ENCODE peak calls at places on chromosomes 3 and 15, in seven cellular contexts. One of them, this sample, is unnamed.

GRCh38 chr3:5791558-5791957 is 604.1 kb downstream of the EDEM1 start:
- DNase-seq in right lobe of liver: no peak
- DNase-seq in Peyer's patch: no peak
- DNase-seq in A549: peak
- DNase-seq in HepG2: no peak
- DNase-seq in prostate gland: no peak
- DNase-seq in K562: no peak
- DNase-seq in this sample: no peak

GRCh38 chr3:171936231-171936841 is 93.2 kb downstream of the TMEM212 start:
- DNase-seq in right lobe of liver: no peak
- DNase-seq in Peyer's patch: no peak
- DNase-seq in A549: peak
- DNase-seq in HepG2: no peak
- DNase-seq in prostate gland: no peak
- DNase-seq in K562: peak
- DNase-seq in this sample: no peak

GRCh38 chr15:59553879-59554735 is 57.5 kb upstream of the GCNT3 start:
- DNase-seq in right lobe of liver: no peak
- DNase-seq in Peyer's patch: no peak
- DNase-seq in A549: peak
- DNase-seq in HepG2: peak
- DNase-seq in prostate gland: peak
- DNase-seq in K562: peak
- DNase-seq in this sample: no peak

GRCh38 chr15:90358124-90359033 is 6.3 kb downstream of the ZNF774 start:
- DNase-seq in right lobe of liver: no peak
- DNase-seq in Peyer's patch: no peak
- DNase-seq in A549: peak
- DNase-seq in HepG2: no peak
- DNase-seq in prostate gland: no peak
- DNase-seq in K562: peak
- DNase-seq in this sample: no peak

GRCh38 chr15:85044894-85045293 is 63.2 kb downstream of the PDE8A start:
- DNase-seq in right lobe of liver: no peak
- DNase-seq in Peyer's patch: no peak
- DNase-seq in A549: no peak
- DNase-seq in HepG2: no peak
- DNase-seq in prostate gland: no peak
- DNase-seq in K562: no peak
- DNase-seq in this sample: no peak

GRCh38 chr3:73037369-73037699 is 24.1 kb upstream of the EBLN2 start:
- DNase-seq in right lobe of liver: no peak
- DNase-seq in Peyer's patch: no peak
- DNase-seq in A549: no peak
- DNase-seq in HepG2: peak
- DNase-seq in prostate gland: no peak
- DNase-seq in K562: no peak
- DNase-seq in this sample: no peak

GRCh38 chr3:40924559-40925058 is 274.7 kb upstream of the CTNNB1 start:
- DNase-seq in right lobe of liver: no peak
- DNase-seq in Peyer's patch: no peak
- DNase-seq in A549: no peak
- DNase-seq in HepG2: peak
- DNase-seq in prostate gland: no peak
- DNase-seq in K562: no peak
- DNase-seq in this sample: no peak

GRCh38 chr15:24886538-24886937 is 68.2 kb upstream of the SNRPN start:
- DNase-seq in right lobe of liver: no peak
- DNase-seq in Peyer's patch: no peak
- DNase-seq in A549: no peak
- DNase-seq in HepG2: no peak
- DNase-seq in prostate gland: no peak
- DNase-seq in K562: no peak
- DNase-seq in this sample: no peak

GRCh38 chr3:178690571-178690970 is 154.3 kb downstream of the KCNMB2 start:
- DNase-seq in right lobe of liver: no peak
- DNase-seq in Peyer's patch: no peak
- DNase-seq in A549: no peak
- DNase-seq in HepG2: no peak
- DNase-seq in prostate gland: no peak
- DNase-seq in K562: no peak
- DNase-seq in this sample: no peak

GRCh38 chr3:113216393-113216792 is 5.0 kb downstream of the BOC start:
- DNase-seq in right lobe of liver: no peak
- DNase-seq in Peyer's patch: no peak
- DNase-seq in A549: no peak
- DNase-seq in HepG2: no peak
- DNase-seq in prostate gland: no peak
- DNase-seq in K562: no peak
- DNase-seq in this sample: no peak

GRCh38 chr3:72560857-72561675 is 287.2 kb downstream of the SHQ1 start:
- DNase-seq in right lobe of liver: no peak
- DNase-seq in Peyer's patch: no peak
- DNase-seq in A549: no peak
- DNase-seq in HepG2: no peak
- DNase-seq in prostate gland: no peak
- DNase-seq in K562: no peak
- DNase-seq in this sample: no peak

GRCh38 chr3:147963711-147964110 is 554.5 kb downstream of the ZIC1 start:
- DNase-seq in right lobe of liver: no peak
- DNase-seq in Peyer's patch: no peak
- DNase-seq in A549: no peak
- DNase-seq in HepG2: no peak
- DNase-seq in prostate gland: no peak
- DNase-seq in K562: no peak
- DNase-seq in this sample: no peak

GRCh38 chr3:182644013-182644412 is 149.3 kb upstream of the ATP11B start:
- DNase-seq in right lobe of liver: no peak
- DNase-seq in Peyer's patch: no peak
- DNase-seq in A549: no peak
- DNase-seq in HepG2: no peak
- DNase-seq in prostate gland: no peak
- DNase-seq in K562: no peak
- DNase-seq in this sample: no peak

GRCh38 chr3:40179016-40179415 is 130.5 kb upstream of the EIF1B start:
- DNase-seq in right lobe of liver: peak
- DNase-seq in Peyer's patch: peak
- DNase-seq in A549: peak
- DNase-seq in HepG2: peak
- DNase-seq in prostate gland: peak
- DNase-seq in K562: peak
- DNase-seq in this sample: peak

GRCh38 chr3:98548544-98548943 is 16.8 kb downstream of the GPR15 start:
- DNase-seq in right lobe of liver: no peak
- DNase-seq in Peyer's patch: no peak
- DNase-seq in A549: no peak
- DNase-seq in HepG2: no peak
- DNase-seq in prostate gland: no peak
- DNase-seq in K562: no peak
- DNase-seq in this sample: no peak

GRCh38 chr3:98553021-98553563 is 21.3 kb downstream of the GPR15 start:
- DNase-seq in right lobe of liver: no peak
- DNase-seq in Peyer's patch: no peak
- DNase-seq in A549: no peak
- DNase-seq in HepG2: no peak
- DNase-seq in prostate gland: no peak
- DNase-seq in K562: no peak
- DNase-seq in this sample: no peak

GRCh38 chr3:98552232-98553020 is 20.6 kb downstream of the GPR15 start:
- DNase-seq in right lobe of liver: no peak
- DNase-seq in Peyer's patch: no peak
- DNase-seq in A549: no peak
- DNase-seq in HepG2: no peak
- DNase-seq in prostate gland: no peak
- DNase-seq in K562: no peak
- DNase-seq in this sample: no peak

GRCh38 chr3:98551754-98552153 is 20.0 kb downstream of the GPR15 start:
- DNase-seq in right lobe of liver: no peak
- DNase-seq in Peyer's patch: no peak
- DNase-seq in A549: no peak
- DNase-seq in HepG2: no peak
- DNase-seq in prostate gland: no peak
- DNase-seq in K562: peak
- DNase-seq in this sample: no peak

GRCh38 chr3:98550833-98551232 is 19.1 kb downstream of the GPR15 start:
- DNase-seq in right lobe of liver: no peak
- DNase-seq in Peyer's patch: no peak
- DNase-seq in A549: no peak
- DNase-seq in HepG2: no peak
- DNase-seq in prostate gland: no peak
- DNase-seq in K562: no peak
- DNase-seq in this sample: no peak
- TF ChIP-seq POLR2A in right lobe of liver: no peak
- TF ChIP-seq POLR2A in Peyer's patch: no peak
- TF ChIP-seq POLR2A in A549: no peak
- TF ChIP-seq POLR2A in HepG2: no peak
- TF ChIP-seq POLR2A in prostate gland: no peak
- TF ChIP-seq POLR2A in K562: no peak
- TF ChIP-seq POLR2A in this sample: no peak

GRCh38 chr15:100920516-100921135 is 1.5 kb downstream of the LRRK1 start:
- DNase-seq in right lobe of liver: no peak
- DNase-seq in Peyer's patch: no peak
- DNase-seq in A549: no peak
- DNase-seq in HepG2: no peak
- DNase-seq in prostate gland: no peak
- DNase-seq in K562: no peak
- DNase-seq in this sample: no peak

GRCh38 chr15:100919481-100920405 is 586 bp downstream of the LRRK1 start:
- DNase-seq in right lobe of liver: peak
- DNase-seq in Peyer's patch: peak
- DNase-seq in A549: peak
- DNase-seq in HepG2: no peak
- DNase-seq in prostate gland: no peak
- DNase-seq in K562: no peak
- DNase-seq in this sample: no peak

GRCh38 chr15:100922192-100923040 is 3.3 kb downstream of the LRRK1 start:
- DNase-seq in right lobe of liver: no peak
- DNase-seq in Peyer's patch: no peak
- DNase-seq in A549: no peak
- DNase-seq in HepG2: no peak
- DNase-seq in prostate gland: no peak
- DNase-seq in K562: no peak
- DNase-seq in this sample: no peak

GRCh38 chr15:100918034-100918689 is 995 bp upstream of the LRRK1 start:
- DNase-seq in right lobe of liver: peak
- DNase-seq in Peyer's patch: peak
- DNase-seq in A549: peak
- DNase-seq in HepG2: peak
- DNase-seq in prostate gland: peak
- DNase-seq in K562: peak
- DNase-seq in this sample: peak

DNA sequence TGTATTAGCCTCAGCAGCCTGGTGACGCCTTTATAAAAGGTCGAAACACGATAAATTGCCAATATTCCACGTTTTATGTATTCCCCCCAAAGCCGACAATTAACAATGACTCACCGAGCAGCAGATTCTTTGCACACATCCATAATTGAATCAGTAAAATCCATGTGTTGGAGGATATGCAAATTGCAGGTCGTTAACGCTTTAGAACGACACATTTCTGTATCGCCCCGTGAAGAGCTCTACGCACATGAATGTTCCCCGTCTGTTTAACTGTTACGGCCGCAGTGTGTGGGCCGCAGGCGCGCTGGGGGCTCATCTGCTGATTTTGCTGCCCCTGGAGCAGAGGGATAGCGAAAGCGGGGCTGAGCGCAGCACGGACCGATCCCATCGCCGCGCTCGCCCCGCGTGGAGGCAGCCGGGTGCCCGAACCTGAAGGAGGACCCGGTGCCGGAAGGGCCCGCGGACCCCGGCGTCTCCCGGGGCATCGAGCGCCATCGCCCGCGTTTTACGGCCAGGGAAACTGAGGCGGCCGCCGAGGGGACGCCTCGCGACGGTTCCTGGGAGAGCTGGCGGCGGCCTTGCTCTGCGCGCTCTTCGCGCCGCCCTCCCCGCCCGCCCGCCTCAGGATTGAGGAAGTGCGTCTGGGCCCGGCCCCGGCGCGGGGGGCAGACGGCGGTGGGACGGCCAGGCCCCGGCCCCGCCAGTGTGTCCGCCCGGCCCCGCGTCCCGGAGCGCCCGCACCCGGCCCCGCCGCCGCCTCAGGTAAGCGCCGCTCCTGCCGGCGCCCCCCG is at the start of gene LRRK1:
- DNase-seq in right lobe of liver: peak
- DNase-seq in Peyer's patch: peak
- DNase-seq in A549: peak
- DNase-seq in HepG2: no peak
- DNase-seq in prostate gland: no peak
- DNase-seq in K562: peak
- DNase-seq in this sample: peak
- TF ChIP-seq POLR2A in right lobe of liver: peak
- TF ChIP-seq POLR2A in Peyer's patch: peak
- TF ChIP-seq POLR2A in A549: peak
- TF ChIP-seq POLR2A in HepG2: no peak
- TF ChIP-seq POLR2A in prostate gland: peak
- TF ChIP-seq POLR2A in K562: no peak
- TF ChIP-seq POLR2A in this sample: peak

DNA sequence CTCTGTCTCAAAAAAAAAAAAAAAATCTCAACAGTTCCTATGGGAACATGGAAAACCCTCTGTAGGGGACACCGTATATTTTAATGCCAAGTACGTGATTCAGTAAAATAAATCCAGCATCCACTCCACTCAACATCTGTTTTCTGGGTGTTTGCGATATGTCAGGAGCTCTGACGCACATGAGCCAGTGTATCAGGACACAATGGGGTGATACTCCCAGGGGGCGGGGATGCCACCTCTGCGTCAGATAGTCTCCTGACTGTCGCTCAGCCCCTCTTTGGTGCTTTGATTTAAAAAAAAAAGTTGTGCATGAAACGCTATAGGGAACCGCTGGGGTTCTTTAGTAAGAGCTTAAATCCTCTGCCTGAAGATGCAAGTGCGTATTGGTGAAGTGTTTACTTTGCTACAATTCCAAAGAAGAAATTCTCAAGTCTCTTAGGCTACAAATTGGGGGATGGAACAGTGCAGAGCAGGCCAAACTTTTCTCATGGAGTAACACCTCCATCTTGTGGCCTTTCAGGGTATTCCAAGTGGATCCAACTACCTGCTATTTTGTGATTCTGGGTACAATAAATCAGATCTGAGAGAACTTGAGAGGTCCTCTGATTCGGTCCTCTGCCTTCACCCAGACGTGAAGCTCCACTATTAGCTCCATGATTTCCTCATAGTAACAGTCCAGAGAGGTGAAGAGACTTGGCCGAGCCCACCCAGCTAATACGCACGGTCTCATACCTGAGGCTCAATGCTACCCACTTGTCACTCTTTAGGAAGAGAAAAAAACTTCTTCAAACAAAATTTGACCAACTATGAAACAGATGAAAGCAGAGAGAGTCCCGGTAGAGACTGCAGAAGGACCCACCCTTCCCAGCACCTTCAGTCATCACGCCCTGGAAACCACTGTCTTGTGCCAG is 9.3 kb upstream of the NR2E3 start:
- DNase-seq in right lobe of liver: peak
- DNase-seq in Peyer's patch: no peak
- DNase-seq in A549: peak
- DNase-seq in HepG2: peak
- DNase-seq in prostate gland: peak
- DNase-seq in K562: peak
- DNase-seq in this sample: no peak
- TF ChIP-seq POLR2A in right lobe of liver: no peak
- TF ChIP-seq POLR2A in Peyer's patch: no peak
- TF ChIP-seq POLR2A in A549: no peak
- TF ChIP-seq POLR2A in HepG2: no peak
- TF ChIP-seq POLR2A in prostate gland: no peak
- TF ChIP-seq POLR2A in K562: no peak
- TF ChIP-seq POLR2A in this sample: no peak

GRCh38 chr3:44504566-44504965 is 27.1 kb upstream of the ZNF445 start:
- DNase-seq in right lobe of liver: no peak
- DNase-seq in Peyer's patch: no peak
- DNase-seq in A549: no peak
- DNase-seq in HepG2: no peak
- DNase-seq in prostate gland: no peak
- DNase-seq in K562: no peak
- DNase-seq in this sample: no peak
- TF ChIP-seq POLR2A in right lobe of liver: no peak
- TF ChIP-seq POLR2A in Peyer's patch: no peak
- TF ChIP-seq POLR2A in A549: no peak
- TF ChIP-seq POLR2A in HepG2: no peak
- TF ChIP-seq POLR2A in prostate gland: no peak
- TF ChIP-seq POLR2A in K562: no peak
- TF ChIP-seq POLR2A in this sample: no peak